ENCODE peak calls at places on chromosome 16, in seven cellular contexts. J is stomach, C is esophagus muscularis mucosa, S is neural progenitor cell, Z is AG04450, B is foreskin fibroblast, I is Caco-2. R is an unnamed sample.

GRCh38 chr16:852451-853185 is 52.1 kb upstream of the GNG13 start:
- DNase-seq in B (no peak), C (no peak), S (no peak), I (no peak), J (no peak), Z (no peak), R (no peak)

GRCh38 chr16:29820730-29821662 is 734 bp downstream of the MVP start:
- DNase-seq in C (no peak), J (peak; percentile 86), B (peak; percentile 71), S (no peak), Z (no peak), I (no peak), R (no peak)

GRCh38 chr16:56617212-56618085 is 8.1 kb upstream of the MT1E start:
- DNase-seq in I (no peak), J (peak; percentile 80), C (no peak), B (peak; percentile 90), Z (no peak), S (peak; percentile 65), R (no peak)

GRCh38 chr16:84881702-84882521 is 62.1 kb downstream of the CRISPLD2 start:
- DNase-seq in C (no peak), I (no peak), B (peak; percentile 98), J (no peak), S (no peak), Z (peak; percentile 85), R (no peak)

GRCh38 chr16:4410335-4411075 is 5.9 kb downstream of the CORO7 start:
- DNase-seq in I (no peak), Z (peak; percentile 98), C (no peak), J (peak; percentile 70), B (peak; percentile 97), S (no peak), R (no peak)

GRCh38 chr16:4052801-4053662 is 63.2 kb downstream of the ADCY9 start:
- DNase-seq in S (no peak), J (no peak), C (no peak), B (peak; percentile 89), I (no peak), Z (no peak), R (peak; percentile 60)

GRCh38 chr16:31344712-31345111 is 10.3 kb upstream of the ITGAX start:
- DNase-seq in J (no peak), B (no peak), I (no peak), Z (no peak), S (no peak), C (no peak), R (no peak)

GRCh38 chr16:4290236-4290830 is 17.5 kb upstream of the TFAP4 start:
- DNase-seq in I (peak; percentile 63), Z (no peak), C (no peak), J (no peak), B (peak; percentile 80), S (no peak), R (no peak)

GRCh38 chr16:28925386-28926228 is 569 bp upstream of the RABEP2 start:
- DNase-seq in Z (no peak), B (peak; percentile 91), I (no peak), C (peak; percentile 95), J (peak; percentile 62), S (peak; percentile 91), R (no peak)

GRCh38 chr16:76780556-76780955 is 410.4 kb upstream of the MON1B start:
- DNase-seq in C (no peak), J (no peak), Z (no peak), I (no peak), B (no peak), S (no peak), R (no peak)

GRCh38 chr16:69495821-69496220 is 69.9 kb upstream of the NFAT5 start:
- DNase-seq in C (no peak), J (peak; percentile 39), S (no peak), Z (no peak), I (no peak), B (no peak), R (no peak)

GRCh38 chr16:54287758-54288591 is 1.4 kb upstream of the IRX3 start:
- DNase-seq in J (no peak), S (peak; percentile 57), Z (no peak), C (no peak), I (no peak), B (peak; percentile 28), R (no peak)

GRCh38 chr16:9469512-9469911 is 378.1 kb downstream of the HAPSTR1 start:
- DNase-seq in C (no peak), J (no peak), B (peak; percentile 1), S (no peak), Z (no peak), I (peak; percentile 57), R (peak; percentile 98)

GRCh38 chr16:75252049-75252864 is 833 bp upstream of the BCAR1 start:
- DNase-seq in B (no peak), I (no peak), C (no peak), J (no peak), S (no peak), Z (no peak), R (no peak)

GRCh38 chr16:1674751-1675664 is 3.1 kb upstream of the JPT2 start:
- DNase-seq in C (no peak), B (peak; percentile 83), Z (peak; percentile 27), J (no peak), I (no peak), S (no peak), R (no peak)

GRCh38 chr16:13110124-13110796 is 208.9 kb downstream of the SHISA9 start:
- DNase-seq in B (peak; percentile 79), Z (no peak), J (no peak), S (peak; percentile 56), C (no peak), I (peak; percentile 77), R (peak; percentile 99)

DNA sequence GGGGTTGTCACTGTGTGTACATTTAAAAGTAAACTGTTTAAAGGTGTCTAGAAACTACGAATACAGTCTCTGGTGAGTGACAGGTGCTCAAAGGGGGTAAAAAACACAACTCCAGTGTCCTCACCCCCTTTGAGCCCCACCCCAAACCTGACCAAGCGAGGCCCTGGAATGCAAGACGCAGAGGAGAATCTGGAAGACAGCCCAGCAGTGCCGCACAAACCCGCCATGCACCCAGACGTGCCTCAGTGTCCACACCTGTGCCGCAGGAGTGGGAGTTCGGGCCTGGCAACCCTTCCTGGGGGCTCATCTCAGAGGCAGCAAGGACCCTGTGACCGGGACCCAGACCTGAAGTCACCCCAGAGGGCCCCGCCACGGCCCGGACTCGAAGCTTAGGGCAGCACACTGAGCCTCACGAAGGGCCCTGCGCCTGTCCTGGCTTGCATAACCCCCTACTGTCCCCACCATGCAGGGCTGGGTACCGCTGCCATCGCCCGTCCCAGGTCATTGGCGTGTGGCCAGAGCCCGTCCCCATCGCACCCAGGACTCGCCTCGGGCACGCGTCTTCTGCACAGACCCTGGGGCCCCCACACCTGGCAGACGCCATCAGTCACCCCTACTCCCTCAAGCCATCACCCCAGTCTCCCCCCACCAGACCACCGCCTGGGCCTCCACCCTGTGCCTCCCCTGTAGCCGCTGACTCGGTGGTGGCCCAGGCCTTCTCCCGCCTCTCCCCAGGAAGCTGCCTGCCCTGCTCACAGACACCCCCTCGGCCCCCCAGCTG is 33.0 kb upstream of the ZC3H18 start:
- DNase-seq in S (no peak), B (no peak), Z (no peak), J (no peak), C (no peak), I (no peak), R (no peak)
- TF ChIP-seq CTCF in S (no peak), B (no peak), Z (no peak), J (no peak), C (no peak), I (no peak), R (no peak)

GRCh38 chr16:20894388-20894787 is 5.8 kb downstream of the DCUN1D3 start:
- DNase-seq in B (no peak), S (no peak), J (no peak), I (no peak), Z (no peak), C (no peak), R (no peak)

GRCh38 chr16:20899503-20900298 is 457 bp downstream of the DCUN1D3 start:
- DNase-seq in B (peak; percentile 44), C (no peak), I (peak; percentile 75), S (no peak), Z (no peak), J (no peak), R (no peak)

GRCh38 chr16:20898938-20899502 is 1.1 kb downstream of the DCUN1D3 start:
- DNase-seq in C (no peak), I (no peak), J (no peak), Z (peak; percentile 59), S (no peak), B (peak; percentile 78), R (no peak)

GRCh38 chr16:20897897-20898296 is 2.3 kb downstream of the DCUN1D3 start:
- DNase-seq in I (no peak), Z (no peak), S (no peak), J (no peak), B (no peak), C (no peak), R (no peak)

DNA sequence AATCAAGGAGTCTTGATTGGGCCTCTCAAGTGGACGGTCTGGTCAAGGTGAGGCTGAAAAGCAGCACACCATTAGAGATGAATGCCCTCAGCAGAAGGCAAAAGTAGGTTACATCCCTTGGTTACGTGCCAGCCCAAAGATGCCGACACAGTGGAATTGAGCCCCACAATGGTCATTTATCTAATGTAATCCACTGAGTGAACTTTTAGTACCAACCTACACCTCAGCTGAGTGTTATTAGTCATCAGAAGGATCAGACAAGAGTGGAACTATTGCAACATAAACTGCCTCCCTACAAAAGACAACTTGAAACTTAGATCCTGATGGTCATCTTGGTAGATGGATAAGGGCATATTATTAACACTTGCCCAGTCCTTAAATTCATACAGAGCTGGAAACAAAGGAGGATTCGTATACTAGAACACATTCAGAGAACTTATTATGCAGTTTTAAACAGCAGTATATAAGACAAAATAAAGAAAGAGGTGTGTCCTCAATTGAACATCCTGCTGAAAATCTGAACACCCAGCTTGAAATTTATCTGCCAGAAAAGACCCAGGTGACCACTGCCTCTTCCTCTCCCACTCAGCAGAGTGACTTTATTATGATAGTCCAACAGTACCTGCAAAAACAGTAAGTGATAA is 2.8 kb downstream of the DCUN1D3 start:
- DNase-seq in J (no peak), Z (no peak), S (no peak), C (no peak), B (peak; percentile 75), I (no peak), R (no peak)
- H3K4me3 ChIP-seq in J (no peak overlapping the region), Z (no peak overlapping the region), S (no peak overlapping the region), C (no peak overlapping the region), B (peak overlapping the region; percentile 93), I (no peak overlapping the region), R (peak overlapping the region; percentile 89)

GRCh38 chr16:57755061-57755684 is 19.6 kb downstream of the KATNB1 start:
- DNase-seq in C (no peak), B (no peak), I (no peak), Z (no peak), S (no peak), J (no peak), R (no peak)
- TF ChIP-seq CTCF in C (no peak), B (no peak), I (no peak), Z (no peak), S (no peak), J (no peak), R (no peak)

DNA sequence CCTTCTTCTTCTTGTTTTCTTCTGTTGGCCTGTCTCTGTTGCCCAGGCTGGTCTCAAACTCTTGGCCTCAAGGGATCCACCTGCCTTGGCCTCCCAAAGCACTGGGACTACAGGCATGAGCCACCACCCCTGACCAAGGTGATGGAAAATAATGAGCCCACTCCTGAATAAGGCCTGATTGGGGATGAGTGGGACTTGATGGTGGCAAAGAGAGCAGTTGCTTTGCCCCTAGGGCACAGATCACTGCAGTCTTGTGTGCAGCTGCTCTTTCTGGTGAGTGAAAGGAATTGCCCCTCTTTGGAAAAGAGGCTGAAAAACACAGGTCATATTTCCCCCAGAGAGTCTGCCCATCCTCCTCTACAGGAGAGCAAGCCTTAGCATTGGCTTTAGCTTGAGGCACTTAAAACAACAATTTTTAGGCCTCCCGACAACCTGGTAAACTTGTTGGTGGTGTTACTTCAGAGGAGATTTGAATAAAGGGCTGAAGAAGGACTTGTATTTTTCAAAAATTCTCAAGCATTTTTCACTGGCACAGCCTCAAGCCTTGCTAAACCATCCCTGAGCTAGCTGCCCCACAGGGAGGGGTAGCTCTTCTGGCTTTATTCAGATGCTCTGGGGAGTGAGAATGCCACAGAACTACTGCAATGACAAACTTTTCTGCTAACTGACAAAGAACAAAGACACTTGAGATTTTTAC is 6.1 kb upstream of the PDP2 start:
- DNase-seq in B (peak; percentile 67), S (no peak), I (no peak), C (no peak), Z (no peak), J (no peak), R (no peak)
- H3K4me3 ChIP-seq in B (no peak overlapping the region), S (no peak overlapping the region), I (no peak overlapping the region), C (no peak overlapping the region), Z (no peak overlapping the region), J (no peak overlapping the region), R (no peak overlapping the region)